ENCODE peak calls at places on chromosomes 5 and 9, in six cellular contexts. One of them, this sample, is unnamed.
A peak's percentile ranks its signal among the peaks of the same experiment; 100 is the strongest.

GRCh38 chr9:27329292-27329691 is 32.3 kb upstream of the EQTN start:
- DNase-seq in sciatic nerve: no peak
- DNase-seq in HTR-8/SVneo: no peak
- DNase-seq in pancreas: no peak
- DNase-seq in brain microvascular endothelial cell: no peak
- DNase-seq in ACHN: no peak
- DNase-seq in this sample: no peak

GRCh38 chr9:6759114-6759977 is 1.6 kb downstream of the KDM4C start:
- DNase-seq in brain microvascular endothelial cell: peak; percentile 74
- DNase-seq in HTR-8/SVneo: peak; percentile 57
- DNase-seq in ACHN: peak; percentile 89
- DNase-seq in sciatic nerve: no peak
- DNase-seq in pancreas: no peak
- DNase-seq in this sample: no peak

GRCh38 chr5:156232251-156232869 is 94.6 kb upstream of the SGCD start:
- DNase-seq in brain microvascular endothelial cell: no peak
- DNase-seq in HTR-8/SVneo: no peak
- DNase-seq in sciatic nerve: no peak
- DNase-seq in pancreas: no peak
- DNase-seq in ACHN: no peak
- DNase-seq in this sample: no peak

GRCh38 chr5:164203581-164204225 is 698.3 kb downstream of the MAT2B start:
- DNase-seq in HTR-8/SVneo: no peak
- DNase-seq in ACHN: no peak
- DNase-seq in sciatic nerve: no peak
- DNase-seq in brain microvascular endothelial cell: no peak
- DNase-seq in pancreas: no peak
- DNase-seq in this sample: no peak

GRCh38 chr9:126261584-126262356 is 64.9 kb upstream of the MVB12B start:
- DNase-seq in HTR-8/SVneo: no peak
- DNase-seq in sciatic nerve: no peak
- DNase-seq in pancreas: no peak
- DNase-seq in brain microvascular endothelial cell: no peak
- DNase-seq in ACHN: no peak
- DNase-seq in this sample: no peak

GRCh38 chr5:134029156-134029555 is 24.4 kb upstream of the VDAC1 start:
- DNase-seq in sciatic nerve: no peak
- DNase-seq in pancreas: no peak
- DNase-seq in brain microvascular endothelial cell: peak; percentile 58
- DNase-seq in ACHN: peak; percentile 94
- DNase-seq in HTR-8/SVneo: no peak
- DNase-seq in this sample: no peak

GRCh38 chr5:78597068-78597857 is 51.3 kb downstream of the LHFPL2 start:
- DNase-seq in sciatic nerve: no peak
- DNase-seq in ACHN: no peak
- DNase-seq in brain microvascular endothelial cell: peak; percentile 76
- DNase-seq in pancreas: no peak
- DNase-seq in HTR-8/SVneo: no peak
- DNase-seq in this sample: no peak

GRCh38 chr9:14165376-14166035 is 148.4 kb downstream of the NFIB start:
- DNase-seq in sciatic nerve: no peak
- DNase-seq in HTR-8/SVneo: no peak
- DNase-seq in ACHN: no peak
- DNase-seq in pancreas: no peak
- DNase-seq in brain microvascular endothelial cell: no peak
- DNase-seq in this sample: no peak